ENCODE peak calls at places on chromosomes 5 and 9, in seven cellular contexts. Y is stimulated activated CD4-positive, alpha-beta T cell treated with anti-CD3 and anti-CD28 coated beads, Interleukin-12 subunit alpha, Interleukin-12 subunit beta, amount 100 ng/mL, for 24 hours; U is islet precursor cell; X is HuH-7; P is cerebellum; C is Calu3; H is AG08396. J is an unnamed sample.

GRCh38 chr9:79489241-79490000 is 82.3 kb upstream of the TLE4 start:
- DNase-seq in X (peak), U (peak), Y (no peak), H (peak), C (no peak), P (peak), J (no peak)

GRCh38 chr5:132422720-132423442 is 53.4 kb downstream of the SLC22A5 start:
- DNase-seq in U (no peak), C (peak), H (peak), Y (no peak), P (no peak), X (peak), J (no peak)

GRCh38 chr5:136087961-136088871 is 44.4 kb upstream of the SMAD5 start:
- DNase-seq in H (peak), P (peak), Y (no peak), X (no peak), U (no peak), C (peak), J (no peak)

GRCh38 chr5:163383754-163384153 is 53.6 kb upstream of the CCNG1 start:
- DNase-seq in C (no peak), X (no peak), P (no peak), H (no peak), U (no peak), Y (no peak), J (no peak)

GRCh38 chr5:157366741-157367684 is 93.0 kb upstream of the NIPAL4 start:
- DNase-seq in Y (no peak), C (no peak), X (peak), U (peak), H (peak), P (no peak), J (peak)

GRCh38 chr5:126769703-126770102 is 7.2 kb upstream of the LMNB1 start:
- DNase-seq in X (no peak), C (no peak), P (no peak), H (no peak), Y (no peak), U (no peak), J (no peak)

GRCh38 chr5:64518784-64519183 is 13.0 kb downstream of the RGS7BP start:
- DNase-seq in X (no peak), Y (no peak), P (no peak), H (no peak), C (no peak), U (no peak), J (no peak)

GRCh38 chr5:90557391-90557790 is 1.2 kb upstream of the ADGRV1 start:
- DNase-seq in H (no peak), X (no peak), P (no peak), C (no peak), U (no peak), Y (no peak), J (no peak)

GRCh38 chr9:3459076-3459475 is 66.7 kb downstream of the RFX3 start:
- DNase-seq in X (no peak), U (no peak), P (no peak), Y (no peak), C (no peak), H (no peak), J (no peak)

GRCh38 chr5:142360607-142361120 is 35.8 kb upstream of the SPRY4 start:
- DNase-seq in C (peak), Y (no peak), P (no peak), X (peak), H (no peak), U (peak), J (peak)

GRCh38 chr5:139517683-139518564 is 35.4 kb upstream of the STING1 start:
- DNase-seq in U (peak), H (peak), C (peak), X (peak), Y (peak), P (peak), J (peak)

J was measured in HEK293T.